ENCODE peak calls at places on chromosomes 12 and 14, in six cellular contexts. L is IMR-90, Z is mesenchymal stem cell, Y is neuronal stem cell, R is H1, H is trophoblast cell. S is an unnamed sample. For H3K9me3, the result is how much of the 10 kb centered on the place peaks cover.

GRCh38 chr14:89856871-89857345 is 97.6 kb downstream of the EFCAB11 start:
- DNase-seq in L (peak), R (no peak), Z (peak), Y (no peak), H (no peak), S (no peak)

GRCh38 chr12:95202691-95203476 is 14.4 kb downstream of the FGD6 start:
- DNase-seq in H (no peak), Z (peak), Y (no peak), R (no peak), L (no peak), S (no peak)

GRCh38 chr14:54769955-54770863 is 132.4 kb downstream of the GCH1 start:
- DNase-seq in L (no peak), Y (no peak), Z (no peak), H (peak), R (no peak), S (no peak)

GRCh38 chr12:120290541-120291312 is 976 bp downstream of the RNU4-2 start:
- DNase-seq in L (no peak), Z (no peak), R (no peak), Y (no peak), H (peak), S (peak)

GRCh38 chr12:105393586-105393985 is 63.1 kb downstream of the C12orf75 start:
- DNase-seq in R (no peak), H (peak), Y (no peak), Z (peak), L (peak), S (no peak)

GRCh38 chr12:18703326-18703725 is 34.5 kb downstream of the PLCZ1 start:
- DNase-seq in H (no peak), Z (no peak), R (no peak), L (no peak), Y (no peak), S (no peak)

GRCh38 chr14:34693228-34693939 is 21.0 kb downstream of the CFL2 start:
- DNase-seq in H (peak), Z (no peak), R (peak), Y (no peak), L (no peak), S (peak)

GRCh38 chr12:124654666-124655316 is 87.4 kb upstream of the NCOR2 start:
- DNase-seq in L (no peak), R (no peak), H (no peak), Y (no peak), Z (no peak), S (no peak)

GRCh38 chr12:72742560-72742959 is 470.4 kb downstream of the TRHDE start:
- DNase-seq in Z (no peak), Y (no peak), L (no peak), R (no peak), H (no peak), S (no peak)

GRCh38 chr12:105644770-105645169 is 314.3 kb downstream of the C12orf75 start:
- DNase-seq in Z (no peak), R (no peak), L (no peak), Y (no peak), H (no peak), S (no peak)

GRCh38 chr12:94558612-94559011 is 91.7 kb downstream of the TMCC3 start:
- DNase-seq in Z (no peak), R (no peak), H (no peak), Y (no peak), L (no peak), S (peak)

GRCh38 chr12:51886021-51886710 is 1.7 kb upstream of the ANKRD33 start:
- DNase-seq in Y (no peak), R (no peak), Z (peak), L (peak), H (peak), S (peak)

GRCh38 chr12:53743277-53744129 is 8.3 kb downstream of the CISTR start:
- DNase-seq in R (no peak), H (peak), L (peak), Z (peak), Y (peak), S (peak)

GRCh38 chr12:5267603-5268423 is 164.1 kb upstream of the NTF3 start:
- DNase-seq in Z (no peak), L (peak), R (no peak), Y (no peak), H (no peak), S (no peak)

GRCh38 chr12:26539131-26539530 is 293.9 kb downstream of the ITPR2 start:
- DNase-seq in Y (no peak), H (no peak), Z (no peak), R (no peak), L (no peak), S (no peak)
- H3K4ac ChIP-seq in Y (no peak), H (no peak), Z (no peak), R (no peak), L (no peak), S (no peak)

GRCh38 chr14:19895282-19895681 is 20.3 kb downstream of the OR4K2 start:
- DNase-seq in Z (no peak), H (no peak), L (no peak), Y (no peak), R (no peak), S (no peak)
- H3K9me3 ChIP-seq in Z (half or more), H (under half), L (under half), Y (under half), R (half or more), S (half or more)

DNA sequence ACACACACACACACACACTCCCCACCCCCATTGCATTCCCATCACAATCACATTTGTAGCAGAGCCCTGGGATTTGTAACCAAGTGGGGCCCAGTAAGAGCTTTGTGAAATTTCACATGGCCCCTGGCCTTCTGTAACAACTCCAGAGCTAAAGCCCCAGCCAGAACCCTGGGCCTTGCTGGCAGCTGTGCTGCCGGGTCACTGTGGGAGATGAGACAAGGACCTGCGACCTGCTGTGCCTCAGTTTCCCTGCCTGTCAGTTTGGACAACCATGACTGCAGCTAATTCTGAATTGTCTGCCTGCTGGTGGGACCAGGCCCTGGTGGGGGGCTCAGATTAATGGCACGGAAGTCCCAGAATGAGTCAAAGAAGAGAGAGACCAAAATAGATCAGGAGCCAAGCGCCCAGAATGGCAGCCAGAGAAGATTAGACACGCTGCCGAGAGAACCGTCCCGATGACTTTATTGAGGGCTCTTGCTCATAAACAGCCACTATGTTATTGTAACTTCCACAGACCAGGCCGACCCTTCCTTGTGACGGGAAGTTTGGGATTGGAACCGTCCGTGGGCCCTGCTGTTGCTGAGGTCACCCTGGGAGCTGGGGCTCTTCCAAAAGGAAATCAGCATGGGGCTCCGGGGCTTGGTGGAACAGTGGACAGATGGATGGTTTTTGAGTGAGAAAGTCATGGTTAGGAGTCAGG is 123.1 kb downstream of the ZFP36L1 start:
- DNase-seq in R (no peak), L (no peak), Y (no peak), H (no peak), Z (no peak), S (no peak)
- H3K4me2 ChIP-seq in R (no peak), L (no peak), Y (no peak), H (no peak), Z (no peak), S (no peak)

DNA sequence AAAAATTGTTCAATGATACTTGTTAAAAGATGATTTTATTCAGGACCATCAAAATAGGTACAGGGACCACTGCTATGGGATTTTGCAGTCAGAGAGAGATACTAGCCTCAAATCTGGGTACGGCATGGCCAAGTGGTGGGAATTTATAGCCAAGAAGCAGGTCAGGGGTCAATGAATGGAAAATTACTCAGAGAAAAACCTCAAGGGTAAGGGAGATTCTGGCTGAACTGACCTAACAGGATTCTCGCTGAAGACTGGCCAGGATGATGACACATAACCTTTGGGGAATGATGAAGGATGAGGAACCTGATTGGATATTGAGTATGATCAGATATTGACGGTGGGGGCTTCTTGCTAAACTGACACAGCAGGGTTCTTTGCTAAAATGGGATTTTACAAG is 32.7 kb downstream of the DEPDC4 start:
- DNase-seq in L (peak), Y (no peak), H (peak), R (no peak), Z (peak), S (no peak)
- H3K4ac ChIP-seq in L (no peak), Y (no peak), H (no peak), R (no peak), Z (no peak), S (no peak)

GRCh38 chr12:1530592-1531159 is 63.7 kb downstream of the FBXL14 start:
- DNase-seq in Z (no peak), L (no peak), Y (no peak), R (no peak), H (peak), S (peak)
- H3K9me3 ChIP-seq in Z (under half), L (under half), Y (under half), R (under half), H (under half), S (under half)

DNA sequence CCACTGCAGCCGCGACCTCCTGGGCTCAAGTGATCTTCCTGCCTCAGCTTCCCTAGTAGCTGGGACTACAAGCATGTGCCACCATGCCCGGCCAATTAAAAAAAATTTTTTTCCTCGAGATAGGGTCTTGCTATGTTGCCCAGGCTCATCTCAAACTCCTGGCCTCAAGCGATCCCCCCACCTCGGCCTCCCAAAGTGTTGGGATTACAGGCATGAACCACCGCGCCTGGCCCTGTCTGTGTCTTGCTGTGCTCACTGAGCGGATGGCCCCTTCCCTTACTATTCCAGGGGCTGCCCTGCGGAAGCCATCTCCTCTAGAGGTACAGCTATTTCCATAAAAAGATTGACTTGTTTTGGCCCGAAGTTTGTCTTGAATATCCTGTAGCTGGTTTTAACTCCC is 20.1 kb downstream of the SNRNP35 start:
- DNase-seq in L (no peak), Z (no peak), Y (no peak), R (no peak), H (no peak), S (no peak)
- H3K4me2 ChIP-seq in L (no peak), Z (no peak), Y (no peak), R (no peak), H (no peak), S (no peak)

DNA sequence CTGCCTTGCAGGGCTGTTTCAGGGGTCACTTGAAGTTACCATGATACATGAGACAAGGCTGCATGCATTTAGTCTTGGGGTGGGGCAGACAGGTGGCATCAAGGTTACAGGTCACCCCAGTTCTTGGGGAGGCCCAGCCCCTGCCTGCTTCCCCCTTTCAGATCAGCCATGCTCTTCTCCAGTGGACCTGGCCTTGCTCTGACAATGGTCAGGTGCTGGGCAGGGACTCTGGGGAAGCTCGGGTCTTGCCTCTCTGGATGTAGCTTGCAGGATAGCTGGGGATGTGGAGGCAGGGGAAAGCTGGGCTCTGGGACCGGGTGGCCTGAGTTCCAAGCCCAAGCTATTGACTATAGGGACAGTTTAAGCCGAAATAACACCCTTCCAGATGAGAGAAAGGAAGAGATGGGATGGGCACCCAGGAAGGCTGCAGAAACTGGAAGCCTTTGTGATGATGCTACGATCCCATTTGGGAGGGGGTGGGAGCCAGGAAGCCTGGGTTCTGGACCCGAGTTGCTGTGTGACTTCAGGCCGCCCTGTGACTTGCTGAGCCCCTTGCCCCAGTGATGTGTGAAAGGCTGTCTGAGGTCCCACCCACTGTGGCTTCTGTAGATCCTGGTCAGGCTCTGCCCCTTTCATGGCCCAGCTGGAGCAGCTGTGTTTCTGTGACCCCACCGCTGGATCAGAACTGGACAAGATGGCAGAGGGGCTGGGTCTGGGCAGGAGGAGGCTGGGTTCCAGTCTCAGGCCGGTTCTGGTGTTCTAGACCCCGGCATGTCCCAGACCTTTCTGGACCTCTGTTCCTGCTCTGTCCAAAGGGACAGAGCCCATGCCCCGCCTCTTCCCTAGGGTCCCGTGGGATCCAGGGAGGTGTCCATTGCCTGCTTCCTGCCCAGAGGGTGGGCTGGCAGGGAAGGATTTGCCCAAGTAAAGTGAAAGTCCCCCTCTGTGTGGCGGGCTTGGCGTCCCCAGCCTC is 2.1 kb downstream of the TNFAIP2 start:
- DNase-seq in H (peak), Z (no peak), Y (no peak), L (no peak), R (no peak), S (no peak)
- H3K4ac ChIP-seq in H (no peak), Z (no peak), Y (no peak), L (no peak), R (no peak), S (no peak)